ENCODE peak calls at places on chromosomes 6 and 20, in four cellular contexts. One of them, this sample, is unnamed.

GRCh38 chr20:57326667-57327455 is 2.7 kb upstream of the SPO11 start:
- DNase-seq in left cardiac atrium: no peak
- DNase-seq in effector memory CD8-positive, alpha-beta T cell: no peak
- DNase-seq in activated gamma-delta T cell treated with Interleukin-2 at 50 U/mL for 16 hours: no peak
- DNase-seq in this sample: no peak

GRCh38 chr6:104483225-104483834 is 376.4 kb downstream of the HACE1 start:
- DNase-seq in left cardiac atrium: no peak
- DNase-seq in effector memory CD8-positive, alpha-beta T cell: no peak
- DNase-seq in activated gamma-delta T cell treated with Interleukin-2 at 50 U/mL for 16 hours: no peak
- DNase-seq in this sample: no peak

GRCh38 chr6:133341607-133342158 is 100.5 kb downstream of the EYA4 start:
- DNase-seq in left cardiac atrium: no peak
- DNase-seq in effector memory CD8-positive, alpha-beta T cell: no peak
- DNase-seq in activated gamma-delta T cell treated with Interleukin-2 at 50 U/mL for 16 hours: no peak
- DNase-seq in this sample: no peak

GRCh38 chr20:48659888-48660287 is 167.9 kb downstream of the PREX1 start:
- DNase-seq in left cardiac atrium: no peak
- DNase-seq in effector memory CD8-positive, alpha-beta T cell: no peak
- DNase-seq in activated gamma-delta T cell treated with Interleukin-2 at 50 U/mL for 16 hours: no peak
- DNase-seq in this sample: no peak

GRCh38 chr6:53359843-53360834 is 11.4 kb upstream of the ELOVL5 start:
- DNase-seq in left cardiac atrium: no peak
- DNase-seq in effector memory CD8-positive, alpha-beta T cell: no peak
- DNase-seq in activated gamma-delta T cell treated with Interleukin-2 at 50 U/mL for 16 hours: no peak
- DNase-seq in this sample: no peak

GRCh38 chr20:3846378-3846739 is 275 bp upstream of the MAVS start:
- DNase-seq in left cardiac atrium: no peak
- DNase-seq in effector memory CD8-positive, alpha-beta T cell: no peak
- DNase-seq in activated gamma-delta T cell treated with Interleukin-2 at 50 U/mL for 16 hours: no peak
- DNase-seq in this sample: no peak

GRCh38 chr6:157017861-157018260 is 240.7 kb downstream of the ARID1B start:
- DNase-seq in left cardiac atrium: no peak
- DNase-seq in effector memory CD8-positive, alpha-beta T cell: no peak
- DNase-seq in activated gamma-delta T cell treated with Interleukin-2 at 50 U/mL for 16 hours: no peak
- DNase-seq in this sample: no peak

GRCh38 chr20:50004175-50004574 is 21.4 kb downstream of the SNAI1 start:
- DNase-seq in left cardiac atrium: no peak
- DNase-seq in effector memory CD8-positive, alpha-beta T cell: no peak
- DNase-seq in activated gamma-delta T cell treated with Interleukin-2 at 50 U/mL for 16 hours: no peak
- DNase-seq in this sample: no peak

GRCh38 chr6:26045939-26046368 is 41.3 kb upstream of the HFE start:
- DNase-seq in left cardiac atrium: no peak
- DNase-seq in effector memory CD8-positive, alpha-beta T cell: no peak
- DNase-seq in activated gamma-delta T cell treated with Interleukin-2 at 50 U/mL for 16 hours: no peak
- DNase-seq in this sample: no peak

GRCh38 chr20:62136283-62137091 is 6.7 kb downstream of the PSMA7 start:
- DNase-seq in left cardiac atrium: peak
- DNase-seq in effector memory CD8-positive, alpha-beta T cell: peak
- DNase-seq in activated gamma-delta T cell treated with Interleukin-2 at 50 U/mL for 16 hours: peak
- DNase-seq in this sample: peak

GRCh38 chr20:55386686-55387085 is 618.6 kb downstream of the CBLN4 start:
- DNase-seq in left cardiac atrium: no peak
- DNase-seq in effector memory CD8-positive, alpha-beta T cell: no peak
- DNase-seq in activated gamma-delta T cell treated with Interleukin-2 at 50 U/mL for 16 hours: no peak
- DNase-seq in this sample: no peak

GRCh38 chr6:154980273-154981070 is 14.6 kb upstream of the TIAM2 start:
- DNase-seq in left cardiac atrium: no peak
- DNase-seq in effector memory CD8-positive, alpha-beta T cell: no peak
- DNase-seq in activated gamma-delta T cell treated with Interleukin-2 at 50 U/mL for 16 hours: no peak
- DNase-seq in this sample: no peak

GRCh38 chr6:143616741-143617140 is 61.0 kb upstream of the PHACTR2 start:
- DNase-seq in left cardiac atrium: no peak
- DNase-seq in effector memory CD8-positive, alpha-beta T cell: no peak
- DNase-seq in activated gamma-delta T cell treated with Interleukin-2 at 50 U/mL for 16 hours: no peak
- DNase-seq in this sample: no peak

This sample was measured in left ventricle myocardium superior.